ENCODE peak calls at places on chromosomes 5 and 9, in eight cellular contexts. J is astrocyte of the cerebellum, B is mammary epithelial cell, H is heart left ventricle, F is glutamatergic neuron, M is esophagus squamous epithelium, T is tibial nerve, E is coronary artery. Z is an unnamed sample.

GRCh38 chr9:91131433-91131839 is 230.3 kb downstream of the AUH start:
- DNase-seq in J (peak), B (peak), H (no peak), F (no peak), M (no peak), T (no peak), E (no peak), Z (no peak)

GRCh38 chr5:95238560-95239325 is 46.2 kb downstream of the MCTP1 start:
- DNase-seq in J (peak), B (peak), H (no peak), F (no peak), M (no peak), T (no peak), E (no peak), Z (peak)

GRCh38 chr5:36152324-36153298 is 700 bp downstream of the SKP2 start:
- DNase-seq in J (no peak), B (no peak), H (no peak), F (no peak), M (no peak), T (no peak), E (no peak), Z (peak)

GRCh38 chr5:39082995-39083394 is 8.8 kb upstream of the RICTOR start:
- DNase-seq in J (no peak), B (no peak), H (no peak), F (no peak), M (no peak), T (no peak), E (no peak), Z (no peak)

GRCh38 chr5:134026521-134027202 is 21.9 kb upstream of the VDAC1 start:
- DNase-seq in J (peak), B (peak), H (peak), F (peak), M (no peak), T (no peak), E (no peak), Z (peak)

GRCh38 chr5:111221139-111221538 is 3.0 kb upstream of the CAMK4 start:
- DNase-seq in J (no peak), B (no peak), H (no peak), F (no peak), M (no peak), T (no peak), E (no peak), Z (no peak)

GRCh38 chr5:68409259-68409658 is 193.7 kb downstream of the PIK3R1 start:
- DNase-seq in J (no peak), B (peak), H (no peak), F (no peak), M (no peak), T (no peak), E (no peak), Z (no peak)

GRCh38 chr5:139745121-139745799 is 50.3 kb upstream of the PSD2 start:
- DNase-seq in J (peak), B (peak), H (peak), F (peak), M (no peak), T (peak), E (peak), Z (no peak)

GRCh38 chr5:139178948-139179347 is 19.2 kb downstream of the SIL1 start:
- DNase-seq in J (no peak), B (peak), H (peak), F (no peak), M (no peak), T (no peak), E (no peak), Z (no peak)

GRCh38 chr5:81506900-81507588 is 113.1 kb upstream of the ACOT12 start:
- DNase-seq in J (peak), B (peak), H (peak), F (no peak), M (no peak), T (peak), E (peak), Z (peak)

DNA sequence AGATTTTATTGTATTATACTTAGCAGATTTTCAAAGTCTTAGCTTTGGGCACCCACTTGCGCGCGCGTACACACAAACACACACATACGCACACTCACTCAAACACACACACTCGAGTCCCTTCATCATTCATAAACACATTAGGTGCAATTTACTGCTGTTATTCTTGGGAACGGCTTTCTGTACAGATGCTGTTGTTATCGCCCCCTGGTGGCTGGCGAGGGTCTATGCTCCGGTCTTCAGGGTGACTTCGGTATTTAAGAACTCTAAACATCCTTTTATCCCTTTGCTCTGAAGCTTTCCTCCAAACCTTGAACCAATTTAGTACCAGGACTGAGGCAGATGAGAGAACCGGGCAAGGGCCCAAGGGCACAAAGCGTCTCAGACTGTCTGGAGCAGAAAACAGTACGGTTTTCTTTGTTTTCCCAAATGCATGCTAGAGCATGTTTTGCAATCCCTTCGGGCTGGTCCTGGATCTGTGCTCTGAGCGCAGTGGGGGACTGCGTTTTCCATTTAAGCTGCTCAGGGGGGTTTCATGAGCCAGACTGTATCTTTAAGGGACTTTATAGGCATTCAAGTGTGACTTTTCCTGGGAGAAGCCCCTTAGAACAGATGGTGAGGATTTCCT is 1.7 kb upstream of the SLIT3 start:
- DNase-seq in J (peak), B (peak), H (peak), F (peak), M (no peak), T (peak), E (peak), Z (peak)
- TF ChIP-seq CTCF in J (peak), B (peak), H (peak), F (peak), M (peak), T (peak), E (peak), Z (peak)

GRCh38 chr9:137191245-137191644 is 2.8 kb downstream of the SSNA1 start:
- DNase-seq in J (no peak), B (no peak), H (no peak), F (no peak), M (no peak), T (no peak), E (no peak), Z (no peak)

GRCh38 chr9:137191691-137192447 is 3.4 kb downstream of the SSNA1 start:
- DNase-seq in J (no peak), B (no peak), H (no peak), F (no peak), M (no peak), T (no peak), E (no peak), Z (no peak)

GRCh38 chr9:137188490-137189296 is at the start of the genes ANAPC2 and SSNA1:
- DNase-seq in J (peak), B (peak), H (peak), F (peak), M (peak), T (peak), E (peak), Z (peak)

GRCh38 chr9:137189297-137190295 is 1.1 kb downstream of the SSNA1 start:
- DNase-seq in J (no peak), B (no peak), H (no peak), F (no peak), M (no peak), T (no peak), E (no peak), Z (peak)

DNA sequence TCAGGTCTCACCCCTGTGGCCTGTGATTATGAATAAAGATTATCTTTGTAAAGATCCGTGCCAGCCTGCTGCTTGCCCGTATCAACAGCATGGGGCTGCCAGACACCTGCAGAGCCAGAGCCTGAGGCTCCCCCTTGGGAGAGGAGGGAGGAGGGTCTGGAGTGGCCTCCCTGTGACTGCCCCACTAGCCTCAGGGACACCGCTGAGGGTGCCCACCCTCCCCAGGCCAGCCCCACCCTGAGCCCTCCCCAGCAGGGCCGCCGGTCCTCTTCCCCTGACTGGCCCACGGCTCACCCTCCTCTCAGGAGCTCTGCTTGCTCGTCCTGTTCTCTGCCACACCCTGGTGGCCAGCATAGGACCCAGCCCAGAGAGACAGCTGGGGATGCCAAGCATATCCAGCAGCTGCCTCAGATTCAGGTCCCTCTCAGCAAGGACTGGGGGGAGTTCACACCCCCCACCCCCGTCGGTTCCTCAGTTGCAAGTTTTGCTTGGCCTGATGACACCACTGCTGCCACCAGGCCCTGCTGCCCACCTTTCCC is 1.9 kb downstream of the SSNA1 start:
- DNase-seq in J (no peak), B (no peak), H (no peak), F (no peak), M (no peak), T (no peak), E (no peak), Z (no peak)
- TF ChIP-seq CTCF in J (no peak), B (no peak), H (no peak), F (no peak), M (no peak), T (no peak), E (no peak), Z (no peak)

DNA sequence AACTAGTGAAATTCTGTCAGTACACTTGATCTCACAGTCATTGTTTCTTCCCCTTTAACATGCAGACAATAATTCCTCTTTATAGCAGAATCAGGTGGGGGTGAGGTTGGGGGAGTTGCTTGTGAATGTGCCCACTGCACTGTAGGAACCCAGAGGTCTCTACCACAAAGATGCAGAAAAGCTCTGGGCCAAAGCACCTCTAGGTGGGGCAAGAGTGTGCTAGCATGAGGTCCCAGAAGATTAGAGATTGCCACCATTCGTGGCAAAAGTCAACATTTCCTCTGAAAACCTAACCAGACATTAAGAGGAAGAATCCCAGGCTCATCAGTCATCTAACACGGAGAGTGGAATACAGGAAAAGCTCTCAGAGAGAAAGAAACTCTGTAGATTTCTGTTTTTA is 74.5 kb downstream of the PTCD2 start:
- DNase-seq in J (no peak), B (no peak), H (no peak), F (no peak), M (no peak), T (no peak), E (no peak), Z (peak)
- TF ChIP-seq CTCF in J (peak), B (peak), H (peak), F (no peak), M (no peak), T (peak), E (no peak), Z (peak)

GRCh38 chr5:124021066-124021641 is 509.2 kb downstream of the CSNK1G3 start:
- DNase-seq in J (no peak), B (no peak), H (no peak), F (no peak), M (no peak), T (no peak), E (no peak), Z (no peak)
- TF ChIP-seq CTCF in J (no peak), B (no peak), H (no peak), F (peak), M (no peak), T (no peak), E (no peak), Z (no peak)